ENCODE peak calls at places on chromosomes 12 and 14, in four cellular contexts. O is astrocyte of the cerebellum, P is fibroblast of lung, H is H1. D is an unnamed sample.

GRCh38 chr12:95881331-95881955 is 22.7 kb downstream of the SNRPF start:
- DNase-seq in O (peak; percentile 40), P (peak; percentile 40), H (no peak), D (no peak)

GRCh38 chr12:120236124-120236398 is 29.5 kb downstream of the PXN start:
- DNase-seq in O (no peak), P (no peak), H (no peak), D (no peak)

GRCh38 chr12:71438670-71439361 is 782 bp upstream of the LGR5 start:
- DNase-seq in O (no peak), P (peak; percentile 19), H (no peak), D (no peak)

GRCh38 chr12:2891240-2892053 is 756 bp downstream of the TULP3 start:
- DNase-seq in O (no peak), P (peak; percentile 60), H (no peak), D (no peak)

GRCh38 chr14:81427348-81428058 is 27.4 kb upstream of the STON2 start:
- DNase-seq in O (no peak), P (peak; percentile 21), H (no peak), D (no peak)

GRCh38 chr12:4825139-4825858 is 84.4 kb upstream of the KCNA1 start:
- DNase-seq in O (no peak), P (peak; percentile 67), H (no peak), D (peak; percentile 96)

GRCh38 chr14:96852823-96853422 is 55.7 kb downstream of the VRK1 start:
- DNase-seq in O (peak; percentile 40), P (peak; percentile 40), H (no peak), D (peak; percentile 32)

GRCh38 chr12:63420206-63420644 is 248.1 kb downstream of the DPY19L2 start:
- DNase-seq in O (peak; percentile 50), P (peak; percentile 52), H (peak; percentile 82), D (peak; percentile 70)

GRCh38 chr14:88551094-88551870 is 3.5 kb downstream of the PTPN21 start:
- DNase-seq in O (peak; percentile 60), P (peak; percentile 82), H (peak; percentile 96), D (no peak)

GRCh38 chr14:61111145-61112130 is 130.4 kb downstream of the SLC38A6 start:
- DNase-seq in O (peak; percentile 58), P (peak; percentile 67), H (peak; percentile 43), D (no peak)

GRCh38 chr14:89992273-89992672 is 36.5 kb downstream of the TDP1 start:
- DNase-seq in O (no peak), P (no peak), H (no peak), D (no peak)

GRCh38 chr14:93737574-93737973 is 50.7 kb downstream of the PRIMA1 start:
- DNase-seq in O (no peak), P (no peak), H (no peak), D (no peak)

GRCh38 chr14:66379116-66379515 is 107.1 kb upstream of the CCDC196 start:
- DNase-seq in O (no peak), P (peak; percentile 26), H (no peak), D (no peak)

GRCh38 chr12:104591272-104591940 is 134.7 kb downstream of the CHST11 start:
- DNase-seq in O (no peak), P (no peak), H (no peak), D (no peak)

GRCh38 chr12:14774944-14775651 is 28.2 kb downstream of the WBP11 start:
- DNase-seq in O (no peak), P (peak; percentile 44), H (peak; percentile 63), D (no peak)

GRCh38 chr14:94383777-94384176 is 4.6 kb downstream of the SERPINA1 start:
- DNase-seq in O (no peak), P (no peak), H (peak; percentile 32), D (no peak)

GRCh38 chr14:76894308-76894707 is 68.1 kb downstream of the LRRC74A start:
- DNase-seq in O (no peak), P (no peak), H (no peak), D (no peak)

GRCh38 chr12:15883536-15883935 is 1.3 kb downstream of the STRAP start:
- DNase-seq in O (no peak), P (peak; percentile 23), H (no peak), D (no peak)

GRCh38 chr14:51304956-51305355 is 64.9 kb downstream of the TMX1 start:
- DNase-seq in O (peak; percentile 86), P (peak; percentile 99), H (no peak), D (no peak)

GRCh38 chr12:53996188-53996885 is 3.6 kb upstream of the HOXC9 start:
- DNase-seq in O (no peak), P (no peak), H (peak; percentile 67), D (no peak)

GRCh38 chr14:101184104-101184455 is 280.6 kb upstream of the RTL1 start:
- DNase-seq in O (no peak), P (no peak), H (no peak), D (no peak)

GRCh38 chr14:101813833-101814232 is 52.3 kb downstream of the PPP2R5C start:
- DNase-seq in O (no peak), P (no peak), H (no peak), D (no peak)

GRCh38 chr12:80567391-80567790 is 123.4 kb downstream of the PTPRQ start:
- DNase-seq in O (no peak), P (peak; percentile 24), H (no peak), D (no peak)

GRCh38 chr14:105060751-105061427 is 4.3 kb downstream of the GPR132 start:
- DNase-seq in O (no peak), P (no peak), H (no peak), D (no peak)
- H3K4me3 ChIP-seq in O (no peak overlapping the region), P (no peak overlapping the region), H (no peak overlapping the region), D (no peak overlapping the region)

GRCh38 chr14:42513837-42514236 is 907.2 kb downstream of the LRFN5 start:
- DNase-seq in O (no peak), P (no peak), H (no peak), D (no peak)
- H3K4me3 ChIP-seq in O (no peak overlapping the region), P (no peak overlapping the region), H (no peak overlapping the region), D (no peak overlapping the region)

GRCh38 chr12:32541754-32542374 is 137.2 kb upstream of the DNM1L start:
- DNase-seq in O (no peak), P (no peak), H (no peak), D (no peak)

GRCh38 chr12:32546272-32546671 is 132.8 kb upstream of the DNM1L start:
- DNase-seq in O (no peak), P (no peak), H (no peak), D (no peak)

GRCh38 chr12:32545413-32545970 is 133.6 kb upstream of the DNM1L start:
- DNase-seq in O (no peak), P (no peak), H (no peak), D (no peak)

GRCh38 chr12:32544893-32545292 is 134.2 kb upstream of the DNM1L start:
- DNase-seq in O (no peak), P (no peak), H (no peak), D (no peak)

DNA sequence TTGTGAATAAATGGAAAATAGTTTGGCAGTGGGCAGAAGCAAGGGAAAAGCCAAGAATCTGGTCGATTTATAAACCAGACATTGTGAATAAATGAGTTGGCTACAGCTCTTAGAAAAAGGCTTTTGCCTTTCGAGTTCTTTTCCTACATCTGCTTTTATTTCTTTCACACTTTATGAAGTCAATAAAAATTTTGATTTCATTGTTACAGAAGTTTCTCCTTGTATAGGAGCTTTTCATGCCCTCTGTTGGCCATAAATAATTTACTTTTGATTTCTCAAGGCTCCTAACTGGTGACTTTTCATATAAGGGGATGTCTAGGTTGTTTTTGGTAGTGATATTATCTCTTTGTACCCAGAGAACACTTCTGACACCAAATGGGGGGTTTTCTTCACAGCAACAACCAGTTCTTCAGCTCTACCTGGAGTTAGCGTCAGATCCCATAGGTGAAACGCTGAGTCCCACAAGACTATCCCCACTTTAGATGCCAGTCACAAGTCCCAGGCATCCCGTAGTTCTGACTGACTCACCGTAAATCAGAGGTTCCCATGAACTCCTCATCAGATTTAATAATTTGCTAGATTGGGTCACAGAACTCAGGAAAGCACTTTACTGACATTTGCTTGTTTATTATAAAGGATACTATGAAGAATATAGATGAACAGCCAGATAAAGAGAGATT is 136.4 kb upstream of the DNM1L start:
- DNase-seq in O (no peak), P (no peak), H (no peak), D (no peak)
- H3K4me3 ChIP-seq in O (no peak overlapping the region), P (no peak overlapping the region), H (no peak overlapping the region), D (no peak overlapping the region)

GRCh38 chr14:35338731-35339405 is 46.7 kb downstream of the PSMA6 start:
- DNase-seq in O (no peak), P (no peak), H (no peak), D (no peak)

GRCh38 chr14:35342160-35343010 is 50.2 kb downstream of the PSMA6 start:
- DNase-seq in O (no peak), P (peak; percentile 43), H (no peak), D (no peak)

GRCh38 chr14:35339761-35340406 is 47.7 kb downstream of the PSMA6 start:
- DNase-seq in O (no peak), P (no peak), H (no peak), D (no peak)

GRCh38 chr14:35341454-35342159 is 49.4 kb downstream of the PSMA6 start:
- DNase-seq in O (peak; percentile 62), P (peak; percentile 84), H (no peak), D (peak; percentile 67)

GRCh38 chr14:35340616-35341453 is 48.7 kb downstream of the PSMA6 start:
- DNase-seq in O (no peak), P (no peak), H (no peak), D (no peak)
- H3K4me3 ChIP-seq in O (no peak overlapping the region), P (no peak overlapping the region), H (no peak overlapping the region), D (no peak overlapping the region)

GRCh38 chr12:89861086-89861485 is 152.4 kb upstream of the ATP2B1 start:
- DNase-seq in O (no peak), P (no peak), H (no peak), D (no peak)

GRCh38 chr12:89864419-89864818 is 155.8 kb upstream of the ATP2B1 start:
- DNase-seq in O (no peak), P (no peak), H (no peak), D (no peak)

GRCh38 chr12:89863332-89863938 is 154.8 kb upstream of the ATP2B1 start:
- DNase-seq in O (no peak), P (no peak), H (no peak), D (no peak)

GRCh38 chr12:89863968-89864367 is 155.3 kb upstream of the ATP2B1 start:
- DNase-seq in O (no peak), P (no peak), H (no peak), D (no peak)

GRCh38 chr12:89862511-89863331 is 154.1 kb upstream of the ATP2B1 start:
- DNase-seq in O (no peak), P (no peak), H (no peak), D (peak; percentile 29)
- H3K4me3 ChIP-seq in O (no peak overlapping the region), P (no peak overlapping the region), H (no peak overlapping the region), D (no peak overlapping the region)

GRCh38 chr12:114407034-114407420 is 1.1 kb upstream of the TBX5 start:
- DNase-seq in O (no peak), P (no peak), H (no peak), D (no peak)
- H3K4me3 ChIP-seq in O (no peak overlapping the region), P (peak overlapping the region; percentile 86), H (no peak overlapping the region), D (no peak overlapping the region)